ENCODE peak calls at places on chromosomes 13 and 19, in four cellular contexts. C is prostate gland, H is Panc1, B is Peyer's patch. E is an unnamed sample.

GRCh38 chr13:78147905-78148304 is 229.3 kb upstream of the EDNRB start:
- DNase-seq in C (no peak), H (no peak), B (no peak), E (peak; percentile 68)

GRCh38 chr13:26973946-26974345 is 197.7 kb downstream of the USP12 start:
- DNase-seq in C (no peak), H (no peak), B (no peak), E (no peak)

GRCh38 chr13:105307776-105308175 is 1227.7 kb downstream of the EFNB2 start:
- DNase-seq in C (no peak), H (no peak), B (no peak), E (no peak)

GRCh38 chr13:47332149-47332548 is 435.3 kb upstream of the HTR2A start:
- DNase-seq in C (no peak), H (no peak), B (no peak), E (peak; percentile 44)

GRCh38 chr13:90792335-90792734 is 555.2 kb upstream of the MIR17HG start:
- DNase-seq in C (no peak), H (no peak), B (no peak), E (no peak)

GRCh38 chr13:107864543-107865460 is 350.5 kb downstream of the LIG4 start:
- DNase-seq in C (no peak), H (no peak), B (no peak), E (peak; percentile 41)

GRCh38 chr19:54158812-54159351 is 639 bp downstream of the LENG1 start:
- DNase-seq in C (no peak), H (no peak), B (no peak), E (no peak)

GRCh38 chr19:40811478-40812341 is 12.7 kb downstream of the EGLN2 start:
- DNase-seq in C (no peak), H (no peak), B (peak; percentile 62), E (no peak)

GRCh38 chr13:45966715-45967114 is 85.8 kb downstream of the ZC3H13 start:
- DNase-seq in C (no peak), H (no peak), B (no peak), E (no peak)

GRCh38 chr13:98576963-98577822 is at the start of gene STK24:
- DNase-seq in C (peak; percentile 65), H (no peak), B (peak; percentile 56), E (no peak)

GRCh38 chr19:18587561-18587960 is 1.0 kb upstream of the REX1BD start:
- DNase-seq in C (no peak), H (no peak), B (no peak), E (no peak)

GRCh38 chr19:18588611-18589379 is at the start of gene REX1BD:
- DNase-seq in C (peak; percentile 58), H (no peak), B (peak; percentile 82), E (no peak)

GRCh38 chr19:18590273-18591272 is 2.0 kb downstream of the REX1BD start:
- DNase-seq in C (no peak), H (peak; percentile 75), B (no peak), E (no peak)

GRCh38 chr19:18587962-18588610 is 512 bp upstream of the REX1BD start:
- DNase-seq in C (no peak), H (no peak), B (no peak), E (no peak)

GRCh38 chr19:18589380-18590272 is 1.0 kb downstream of the REX1BD start:
- DNase-seq in C (peak; percentile 39), H (peak; percentile 50), B (peak; percentile 53), E (no peak)
- TF ChIP-seq CTCF in C (peak; percentile 48), H (no peak), B (no peak), E (no peak)

GRCh38 chr13:75416327-75417005 is 65.5 kb downstream of the TBC1D4 start:
- DNase-seq in C (no peak), H (no peak), B (no peak), E (no peak)
- TF ChIP-seq CTCF in C (no peak), H (no peak), B (no peak), E (no peak)

DNA sequence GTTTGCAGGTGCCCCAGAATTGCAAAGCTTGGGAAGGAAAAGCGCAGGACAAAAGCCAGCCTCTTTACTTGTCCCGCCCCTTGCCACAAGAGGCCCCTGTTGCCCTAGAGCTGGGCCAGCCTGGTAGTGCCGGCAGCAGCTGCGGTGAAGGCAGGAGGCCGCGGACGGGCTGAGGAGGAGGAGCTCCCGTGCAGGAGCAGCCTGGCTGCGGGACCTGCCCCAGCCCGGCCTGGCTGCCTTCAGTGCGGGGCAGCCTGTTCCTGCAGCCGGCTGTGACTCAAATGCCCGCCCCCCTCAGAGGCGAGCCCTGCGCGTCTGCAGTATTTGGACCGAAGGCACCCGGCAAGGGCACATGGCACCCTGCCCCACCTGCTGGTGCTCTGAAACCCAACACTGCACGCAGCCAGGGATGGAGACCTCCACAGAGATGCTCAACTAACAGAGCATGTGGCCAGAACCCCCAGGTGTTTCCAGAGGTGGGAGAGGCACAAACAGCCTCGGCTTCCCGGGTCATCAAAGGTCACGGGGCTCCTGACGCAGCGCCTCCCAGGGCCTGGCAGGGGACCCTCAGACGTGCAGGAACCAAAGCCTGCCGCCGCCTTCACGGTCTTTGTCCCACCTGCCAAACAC is 29.7 kb downstream of the NAXD start:
- DNase-seq in C (peak; percentile 35), H (no peak), B (peak; percentile 69), E (no peak)
- TF ChIP-seq CTCF in C (peak; percentile 54), H (no peak), B (no peak), E (peak; percentile 45)

DNA sequence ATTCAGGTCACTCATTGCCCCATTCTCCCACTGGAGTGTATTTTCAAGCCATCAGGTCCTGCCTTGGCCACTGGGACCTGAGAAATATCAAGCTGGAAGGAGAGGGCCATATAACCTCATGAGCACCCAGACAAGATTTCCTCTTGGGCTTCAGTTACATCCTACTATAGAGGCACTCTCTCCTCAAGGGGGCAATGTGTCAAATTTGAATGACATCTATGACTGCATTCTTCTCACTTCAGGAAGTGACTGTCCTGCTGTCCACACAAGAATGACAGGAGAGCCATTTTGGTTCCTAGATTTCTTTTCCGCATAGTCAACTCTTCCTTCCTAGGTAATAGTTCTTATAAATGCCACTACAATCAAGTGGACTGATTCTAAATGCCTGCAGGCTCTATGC is 416.2 kb downstream of the DIAPH3 start:
- DNase-seq in C (no peak), H (no peak), B (no peak), E (no peak)
- TF ChIP-seq CTCF in C (no peak), H (no peak), B (no peak), E (no peak)

DNA sequence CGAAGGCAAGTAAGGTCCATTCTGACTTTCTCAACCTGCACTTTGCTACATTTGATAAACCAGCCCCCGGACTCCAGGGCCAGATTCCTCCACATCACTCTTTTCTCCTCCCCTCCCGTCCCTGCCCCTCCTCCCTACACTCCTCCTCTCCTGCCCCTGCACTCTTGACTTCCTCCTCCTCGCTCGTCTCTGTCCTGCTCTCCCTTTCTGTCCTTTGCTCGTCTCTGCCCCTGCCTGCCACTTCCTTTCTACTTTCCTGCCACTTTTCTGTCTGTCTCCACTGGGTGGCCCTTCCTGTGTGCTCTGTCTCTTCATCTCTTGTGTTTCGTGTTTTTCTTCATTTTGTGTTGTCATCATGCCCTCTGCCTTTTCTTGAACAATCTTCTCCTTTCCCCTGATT is 7.0 kb downstream of the U2AF2 start:
- DNase-seq in C (no peak), H (no peak), B (no peak), E (no peak)
- TF ChIP-seq CTCF in C (no peak), H (no peak), B (no peak), E (no peak)

E was measured in epithelial cell of proximal tubule.